ENCODE peak calls at places on chromosome 1, in four cellular contexts. P, L, D and C are unnamed samples.

GRCh38 chr1:166808959-166809358 is 30.3 kb upstream of the POGK start:
- DNase-seq in P (no peak), L (no peak), D (no peak), C (no peak)

GRCh38 chr1:24558902-24559791 is 3.3 kb downstream of the NCMAP start:
- DNase-seq in P (no peak), L (peak; percentile 88), D (no peak), C (peak; percentile 68)

GRCh38 chr1:41650176-41650519 is 165.7 kb upstream of the EDN2 start:
- DNase-seq in P (no peak), L (no peak), D (no peak), C (no peak)

GRCh38 chr1:25699501-25700089 is 83.0 kb downstream of the MAN1C1 start:
- DNase-seq in P (no peak), L (peak; percentile 44), D (no peak), C (no peak)

GRCh38 chr1:24151175-24151533 is 8.2 kb upstream of the IL22RA1 start:
- DNase-seq in P (no peak), L (no peak), D (no peak), C (peak; percentile 75)

GRCh38 chr1:36665478-36666080 is 182.9 kb upstream of the CSF3R start:
- DNase-seq in P (no peak), L (no peak), D (no peak), C (no peak)

GRCh38 chr1:111924786-111925185 is 64.7 kb downstream of the KCND3 start:
- DNase-seq in P (no peak), L (no peak), D (no peak), C (no peak)

GRCh38 chr1:207404849-207405525 is 49.1 kb upstream of the CR2 start:
- DNase-seq in P (no peak), L (peak; percentile 52), D (peak; percentile 66), C (no peak)

GRCh38 chr1:111140680-111140967 is 601 bp downstream of the CEPT1 start:
- DNase-seq in P (no peak), L (no peak), D (no peak), C (no peak)

GRCh38 chr1:211843018-211843417 is 12.5 kb upstream of the LPGAT1 start:
- DNase-seq in P (no peak), L (no peak), D (no peak), C (no peak)

GRCh38 chr1:222670110-222670509 is 42.2 kb downstream of the AIDA start:
- DNase-seq in P (no peak), L (no peak), D (no peak), C (no peak)

GRCh38 chr1:192724670-192725069 is 84.2 kb upstream of the RGS2 start:
- DNase-seq in P (no peak), L (no peak), D (no peak), C (no peak)

GRCh38 chr1:110412576-110412975 is 5.1 kb upstream of the LAMTOR5 start:
- DNase-seq in P (peak; percentile 24), L (peak; percentile 78), D (peak; percentile 85), C (peak; percentile 82)

GRCh38 chr1:198773030-198773429 is 134.2 kb downstream of the PTPRC start:
- DNase-seq in P (no peak), L (no peak), D (no peak), C (no peak)

GRCh38 chr1:59317780-59318179 is 20.9 kb downstream of the FGGY start:
- DNase-seq in P (no peak), L (no peak), D (no peak), C (no peak)

GRCh38 chr1:234546890-234547788 is 62.8 kb downstream of the IRF2BP2 start:
- DNase-seq in P (no peak), L (no peak), D (peak; percentile 60), C (no peak)

GRCh38 chr1:150017206-150017750 is 6.8 kb upstream of the OTUD7B start:
- DNase-seq in P (no peak), L (no peak), D (no peak), C (peak; percentile 30)

GRCh38 chr1:171581766-171582165 is 40.3 kb upstream of the MYOCOS start:
- DNase-seq in P (no peak), L (no peak), D (no peak), C (no peak)

GRCh38 chr1:221839794-221840395 is 98.0 kb upstream of the DUSP10 start:
- DNase-seq in P (peak; percentile 94), L (no peak), D (no peak), C (no peak)

GRCh38 chr1:14887936-14888335 is 265.6 kb upstream of the TMEM51 start:
- DNase-seq in P (no peak), L (no peak), D (no peak), C (no peak)

GRCh38 chr1:227887697-227888403 is 59.9 kb downstream of the WNT9A start:
- DNase-seq in P (no peak), L (peak; percentile 29), D (no peak), C (peak; percentile 43)

GRCh38 chr1:227886503-227886961 is 61.2 kb downstream of the WNT9A start:
- DNase-seq in P (no peak), L (no peak), D (no peak), C (no peak)

GRCh38 chr1:227888404-227889046 is 59.2 kb downstream of the WNT9A start:
- DNase-seq in P (no peak), L (peak; percentile 16), D (no peak), C (no peak)

GRCh38 chr1:227885648-227886502 is 61.9 kb downstream of the WNT9A start:
- DNase-seq in P (no peak), L (peak; percentile 22), D (peak; percentile 68), C (no peak)

GRCh38 chr1:227886993-227887696 is 60.6 kb downstream of the WNT9A start:
- DNase-seq in P (no peak), L (peak; percentile 84), D (no peak), C (peak; percentile 45)
- TF ChIP-seq USF1 in P (no peak), L (no peak), D (no peak), C (no peak)

GRCh38 chr1:40107290-40107959 is 10.4 kb upstream of the PPT1 start:
- DNase-seq in P (no peak), L (no peak), D (no peak), C (no peak)
- TF ChIP-seq USF1 in P (no peak), L (no peak), D (no peak), C (no peak)

GRCh38 chr1:46204406-46204742 is 1.2 kb downstream of the LURAP1 start:
- DNase-seq in P (no peak), L (peak; percentile 9), D (no peak), C (no peak)

GRCh38 chr1:46205141-46205540 is 2.0 kb downstream of the LURAP1 start:
- DNase-seq in P (no peak), L (no peak), D (no peak), C (no peak)

GRCh38 chr1:46205794-46206193 is 2.7 kb downstream of the LURAP1 start:
- DNase-seq in P (no peak), L (peak; percentile 13), D (no peak), C (no peak)

GRCh38 chr1:46203738-46204405 is 738 bp downstream of the LURAP1 start:
- DNase-seq in P (no peak), L (peak; percentile 36), D (no peak), C (no peak)

GRCh38 chr1:46202975-46203737 is at the start of gene LURAP1:
- DNase-seq in P (no peak), L (peak; percentile 84), D (peak; percentile 77), C (peak; percentile 41)
- TF ChIP-seq USF1 in P (no peak), L (no peak), D (no peak), C (no peak)

GRCh38 chr1:3351300-3352083 is 103.0 kb upstream of the ARHGEF16 start:
- DNase-seq in P (no peak), L (no peak), D (no peak), C (no peak)
- TF ChIP-seq USF1 in P (no peak), L (no peak), D (no peak), C (no peak)

GRCh38 chr1:6059866-6060265 is 14.2 kb downstream of the KCNAB2 start:
- DNase-seq in P (no peak), L (no peak), D (no peak), C (no peak)
- TF ChIP-seq USF1 in P (no peak), L (no peak), D (no peak), C (no peak)

GRCh38 chr1:16984717-16985116 is 4.3 kb upstream of the MFAP2 start:
- DNase-seq in P (no peak), L (peak; percentile 76), D (no peak), C (no peak)
- TF ChIP-seq USF1 in P (no peak), L (peak; percentile 25), D (no peak), C (no peak)

GRCh38 chr1:227576152-227576551 is 12.8 kb downstream of the ZNF678 start:
- DNase-seq in P (no peak), L (no peak), D (no peak), C (no peak)
- TF ChIP-seq USF1 in P (no peak), L (no peak), D (no peak), C (no peak)

GRCh38 chr1:47228644-47229030 is 3.4 kb downstream of the TAL1 start:
- DNase-seq in P (no peak), L (no peak), D (no peak), C (no peak)
- TF ChIP-seq USF1 in P (no peak), L (no peak), D (peak; percentile 14), C (no peak)

GRCh38 chr1:226988337-226988672 is 48.2 kb downstream of the COQ8A start:
- DNase-seq in P (no peak), L (no peak), D (no peak), C (no peak)
- TF ChIP-seq USF1 in P (no peak), L (no peak), D (no peak), C (no peak)

GRCh38 chr1:66575739-66576138 is 41.8 kb downstream of the SGIP1 start:
- DNase-seq in P (no peak), L (peak; percentile 24), D (no peak), C (no peak)
- TF ChIP-seq USF1 in P (no peak), L (peak; percentile 58), D (no peak), C (no peak)